ENCODE peak calls at places on chromosomes 3 and 15, in five cellular contexts. N is adipocyte; X is activated CD8-positive, alpha-beta memory T cell treated with anti-CD3 and anti-CD28 coated beads for 48 hours; K is mucosa of descending colon; R is DMS153. V is an unnamed sample.

GRCh38 chr15:42719051-42719450 is 17.9 kb downstream of the CDAN1 start:
- DNase-seq in N (no peak), X (no peak), R (no peak), K (no peak), V (no peak)

GRCh38 chr15:85579957-85580694 is 199.7 kb downstream of the AKAP13 start:
- DNase-seq in X (no peak), K (peak; percentile 46), N (no peak), R (no peak), V (no peak)

GRCh38 chr15:67174864-67175573 is 79.4 kb downstream of the AAGAB start:
- DNase-seq in X (no peak), N (no peak), K (no peak), R (peak; percentile 21), V (no peak)

GRCh38 chr3:110165753-110166152 is 828.4 kb upstream of the DPPA4 start:
- DNase-seq in N (no peak), K (no peak), R (peak; percentile 47), X (no peak), V (no peak)

GRCh38 chr3:122406198-122406597 is 9.7 kb downstream of the WDR5B start:
- DNase-seq in R (no peak), X (no peak), K (no peak), N (no peak), V (no peak)

GRCh38 chr15:101251830-101252820 is at the start of gene CHSY1:
- DNase-seq in N (peak; percentile 97), X (peak; percentile 78), K (peak; percentile 94), R (peak; percentile 3), V (no peak)

GRCh38 chr3:189267981-189268613 is 96.3 kb downstream of the TPRG1 start:
- DNase-seq in K (no peak), X (no peak), N (peak; percentile 8), R (no peak), V (no peak)

GRCh38 chr3:76438971-76439370 is 600.9 kb upstream of the ROBO2 start:
- DNase-seq in K (no peak), N (peak; percentile 44), R (no peak), X (no peak), V (no peak)

GRCh38 chr3:136122006-136122405 is 74.1 kb downstream of the MSL2 start:
- DNase-seq in X (no peak), K (no peak), R (no peak), N (no peak), V (no peak)

GRCh38 chr3:58414538-58415197 is 19.0 kb downstream of the PDHB start:
- DNase-seq in K (no peak), X (no peak), R (peak; percentile 0), N (peak; percentile 86), V (no peak)

GRCh38 chr15:32870240-32871033 is 152.6 kb downstream of the GREM1 start:
- DNase-seq in N (peak; percentile 81), R (no peak), X (no peak), K (no peak), V (no peak)

GRCh38 chr3:95277614-95278013 is 1214.8 kb downstream of the NSUN3 start:
- DNase-seq in R (no peak), X (no peak), N (peak; percentile 13), K (no peak), V (no peak)

GRCh38 chr3:42632146-42632545 is 21.4 kb upstream of the ZBTB47 start:
- DNase-seq in R (no peak), X (no peak), N (peak; percentile 11), K (no peak), V (no peak)

GRCh38 chr3:54535619-54536018 is 392.2 kb downstream of the LRTM1 start:
- DNase-seq in R (no peak), K (no peak), N (no peak), X (no peak), V (no peak)

GRCh38 chr3:141050913-141051632 is at the start of gene SPSB4:
- DNase-seq in R (peak; percentile 25), K (peak; percentile 48), N (peak; percentile 67), X (no peak), V (peak; percentile 53)

GRCh38 chr3:189393598-189393997 is 221.8 kb downstream of the TPRG1 start:
- DNase-seq in R (no peak), K (no peak), X (no peak), N (peak; percentile 8), V (no peak)

GRCh38 chr3:124351430-124352142 is 359.7 kb upstream of the ROPN1 start:
- DNase-seq in X (no peak), K (no peak), R (peak; percentile 85), N (peak; percentile 88), V (peak; percentile 44)

GRCh38 chr3:113183748-113184661 is 27.4 kb upstream of the BOC start:
- DNase-seq in K (no peak), N (no peak), R (no peak), X (no peak), V (no peak)

GRCh38 chr3:137116619-137117018 is 158.8 kb downstream of the IL20RB start:
- DNase-seq in N (no peak), X (no peak), K (no peak), R (no peak), V (no peak)

GRCh38 chr3:154954750-154955149 is 125.4 kb upstream of the MME start:
- DNase-seq in N (peak; percentile 75), K (no peak), X (no peak), R (no peak), V (no peak)

GRCh38 chr3:125117631-125118191 is 61.9 kb upstream of the HEG1 start:
- DNase-seq in R (no peak), K (no peak), X (no peak), N (no peak), V (no peak)

GRCh38 chr3:14652-15051 is 181.9 kb upstream of the CHL1 start:
- DNase-seq in N (no peak), R (no peak), X (no peak), K (no peak), V (no peak)

GRCh38 chr3:40317061-40317676 is 7.7 kb downstream of the EIF1B start:
- DNase-seq in N (peak; percentile 90), K (no peak), X (no peak), R (no peak), V (no peak)

GRCh38 chr3:139108253-139108969 is 63.7 kb upstream of the PRR23C start:
- DNase-seq in K (no peak), R (no peak), X (no peak), N (no peak), V (no peak)

GRCh38 chr3:50165388-50166308 is 10.5 kb downstream of the SEMA3F start:
- DNase-seq in X (no peak), N (peak; percentile 81), K (no peak), R (no peak), V (no peak)

GRCh38 chr3:159766563-159767185 is 222.0 kb upstream of the IL12A start:
- DNase-seq in X (no peak), N (peak; percentile 62), R (peak; percentile 10), K (no peak), V (peak; percentile 40)

GRCh38 chr3:71195492-71195891 is 388.0 kb downstream of the FOXP1 start:
- DNase-seq in N (peak; percentile 82), X (no peak), R (no peak), K (no peak), V (no peak)

GRCh38 chr15:65902373-65902772 is 33.1 kb downstream of the RAB11A start:
- DNase-seq in X (no peak), N (no peak), K (peak; percentile 72), R (peak; percentile 57), V (no peak)

GRCh38 chr3:119294889-119295769 is 946 bp downstream of the ARHGAP31 start:
- DNase-seq in X (peak; percentile 24), R (no peak), N (peak; percentile 69), K (peak; percentile 44), V (no peak)

GRCh38 chr15:64134322-64134829 is 17.2 kb upstream of the SNX22 start:
- DNase-seq in N (no peak), R (no peak), X (no peak), K (no peak), V (no peak)

GRCh38 chr15:99006146-99006545 is 1.4 kb downstream of the PGPEP1L start:
- DNase-seq in K (no peak), R (no peak), N (no peak), X (no peak), V (no peak)

GRCh38 chr15:90337256-90337655 is 14.8 kb upstream of the ZNF774 start:
- DNase-seq in K (no peak), R (no peak), X (no peak), N (no peak), V (no peak)

GRCh38 chr15:63371297-63371918 is 10.2 kb downstream of the CA12 start:
- DNase-seq in X (no peak), N (peak; percentile 78), K (no peak), R (no peak), V (no peak)

V was measured in NCI-H2107.